ENCODE peak calls at places on chromosomes 12 and 14, in five cellular contexts. C is pancreas; B is CD4-positive, CD25-positive, alpha-beta regulatory T cell; Q is ovary; P is fibroblast of the aortic adventitia. K is an unnamed sample.

GRCh38 chr14:55661029-55661428 is 81.0 kb downstream of the KTN1 start:
- DNase-seq in C (no peak), B (no peak), Q (no peak), P (no peak), K (no peak)

GRCh38 chr12:121794532-121795028 is 1.1 kb upstream of the RHOF start:
- DNase-seq in C (peak), B (peak), Q (peak), P (no peak), K (no peak)

GRCh38 chr14:34781242-34781641 is 66.8 kb upstream of the CFL2 start:
- DNase-seq in C (no peak), B (no peak), Q (no peak), P (peak), K (no peak)

GRCh38 chr12:50351120-50352043 is 45.0 kb downstream of the FAM186A start:
- DNase-seq in C (peak), B (no peak), Q (no peak), P (peak), K (no peak)

GRCh38 chr12:26768611-26769603 is 64.1 kb downstream of the ITPR2 start:
- DNase-seq in C (no peak), B (no peak), Q (no peak), P (no peak), K (peak)

GRCh38 chr14:77988966-77989365 is 181.2 kb upstream of the NRXN3 start:
- DNase-seq in C (no peak), B (no peak), Q (no peak), P (peak), K (no peak)

GRCh38 chr14:33569844-33570716 is 380.8 kb downstream of the EGLN3 start:
- DNase-seq in C (no peak), B (no peak), Q (no peak), P (peak), K (no peak)

GRCh38 chr12:60501124-60501729 is 905.4 kb downstream of the SLC16A7 start:
- DNase-seq in C (no peak), B (no peak), Q (no peak), P (peak), K (peak)

GRCh38 chr12:91264178-91264577 is 81.6 kb upstream of the DCN start:
- DNase-seq in C (no peak), B (no peak), Q (no peak), P (no peak), K (no peak)

GRCh38 chr14:21988413-21988812 is 314.8 kb upstream of the OR4E1 start:
- DNase-seq in C (no peak), B (no peak), Q (no peak), P (no peak), K (no peak)

GRCh38 chr12:44287545-44287944 is 451.7 kb downstream of the TMEM117 start:
- DNase-seq in C (no peak), B (no peak), Q (no peak), P (peak), K (no peak)

GRCh38 chr14:80586116-80586515 is 355.4 kb downstream of the CEP128 start:
- DNase-seq in C (no peak), B (no peak), Q (no peak), P (no peak), K (no peak)

GRCh38 chr12:34401659-34402227 is 379.4 kb downstream of the ALG10 start:
- DNase-seq in C (peak), B (no peak), Q (peak), P (no peak), K (no peak)

DNA sequence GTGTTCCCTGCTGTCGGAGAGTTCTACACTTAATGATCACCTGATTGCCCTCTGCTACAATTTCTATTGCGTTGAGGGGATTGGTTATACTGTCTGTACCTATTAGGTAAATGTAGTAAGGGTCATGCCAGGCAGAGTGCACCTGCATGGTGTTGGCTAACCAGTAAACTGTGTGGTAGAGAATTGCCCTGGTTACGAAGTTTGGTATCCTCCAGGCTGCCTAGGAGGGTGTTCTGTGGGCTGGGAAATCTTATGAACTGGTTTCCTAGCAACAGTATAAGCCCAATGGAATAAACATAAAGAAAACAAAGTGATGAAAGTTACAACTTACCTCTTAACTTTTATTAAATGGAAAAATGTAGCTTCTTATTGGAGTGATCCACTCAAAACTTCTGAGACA is 1.4 kb downstream of the CCDC91 start:
- DNase-seq in C (peak), B (peak), Q (peak), P (peak), K (peak)
- H3K4me3 ChIP-seq in C (peak), B (peak), Q (peak), P (peak), K (peak)

DNA sequence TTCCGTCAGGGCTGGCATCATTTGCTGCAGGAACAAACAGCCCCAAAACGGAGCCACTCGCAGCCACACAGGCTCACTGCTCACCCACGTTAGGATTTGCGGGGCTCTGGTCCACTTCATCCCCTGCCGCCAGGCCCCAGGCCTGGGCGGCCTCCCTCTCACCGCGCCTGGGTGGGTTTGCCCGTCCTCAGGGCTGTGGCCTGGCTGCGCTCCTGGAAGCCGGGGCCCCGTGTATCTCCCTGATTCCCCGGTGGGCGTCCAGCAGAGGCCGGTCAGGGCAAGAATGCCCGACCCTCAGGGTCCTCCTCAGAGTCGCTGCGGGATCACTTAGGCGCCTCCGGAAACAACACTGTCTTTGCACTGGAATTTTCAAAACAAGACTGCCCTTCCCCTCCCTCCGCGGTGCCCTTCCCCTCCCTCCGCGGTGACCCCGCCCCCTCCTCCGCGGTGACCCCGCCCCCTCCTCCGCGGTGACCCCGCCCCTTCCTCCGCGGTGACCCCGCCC is 15.7 kb upstream of the FBRSL1 start:
- DNase-seq in C (peak), B (peak), Q (no peak), P (no peak), K (no peak)
- H3K4me3 ChIP-seq in C (no peak), B (no peak), Q (no peak), P (peak), K (no peak)

GRCh38 chr12:123163227-123163626 is 12.3 kb upstream of the PITPNM2 start:
- DNase-seq in C (no peak), B (no peak), Q (no peak), P (no peak), K (no peak)

GRCh38 chr12:123164710-123165261 is 13.9 kb upstream of the PITPNM2 start:
- DNase-seq in C (no peak), B (no peak), Q (no peak), P (no peak), K (no peak)

GRCh38 chr12:123165537-123165936 is 14.6 kb upstream of the PITPNM2 start:
- DNase-seq in C (no peak), B (no peak), Q (no peak), P (no peak), K (no peak)

GRCh38 chr12:123167329-123167728 is 16.4 kb upstream of the PITPNM2 start:
- DNase-seq in C (no peak), B (no peak), Q (no peak), P (no peak), K (no peak)

DNA sequence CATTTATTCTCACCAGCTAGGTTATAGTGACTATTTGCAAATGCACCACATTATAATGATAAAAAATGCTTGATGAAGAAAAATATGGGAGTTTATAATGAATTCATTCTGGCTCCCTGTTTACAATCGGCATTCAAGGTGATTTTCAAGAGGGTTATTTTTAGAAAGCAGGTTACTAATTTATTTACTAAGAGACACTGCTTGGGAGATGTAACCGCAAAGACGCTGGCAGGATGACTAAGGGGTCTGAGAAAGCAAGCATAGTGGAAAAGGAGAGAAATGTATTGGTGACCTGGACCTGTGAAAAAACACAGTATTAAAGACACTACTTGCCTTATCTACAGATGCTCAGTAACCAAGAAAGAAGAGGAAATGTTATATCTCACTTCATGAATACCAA is 13.3 kb upstream of the PITPNM2 start:
- DNase-seq in C (no peak), B (no peak), Q (no peak), P (no peak), K (no peak)
- H3K4me3 ChIP-seq in C (no peak), B (no peak), Q (no peak), P (no peak), K (no peak)

GRCh38 chr12:62868820-62869219 is 66.1 kb downstream of the PPM1H start:
- DNase-seq in C (no peak), B (no peak), Q (no peak), P (no peak), K (no peak)
- H3K4me3 ChIP-seq in C (no peak), B (no peak), Q (no peak), P (no peak), K (no peak)

GRCh38 chr12:45774508-45775162 is 45.1 kb downstream of the ARID2 start:
- DNase-seq in C (no peak), B (no peak), Q (no peak), P (no peak), K (no peak)
- H3K4me3 ChIP-seq in C (no peak), B (no peak), Q (no peak), P (no peak), K (no peak)

DNA sequence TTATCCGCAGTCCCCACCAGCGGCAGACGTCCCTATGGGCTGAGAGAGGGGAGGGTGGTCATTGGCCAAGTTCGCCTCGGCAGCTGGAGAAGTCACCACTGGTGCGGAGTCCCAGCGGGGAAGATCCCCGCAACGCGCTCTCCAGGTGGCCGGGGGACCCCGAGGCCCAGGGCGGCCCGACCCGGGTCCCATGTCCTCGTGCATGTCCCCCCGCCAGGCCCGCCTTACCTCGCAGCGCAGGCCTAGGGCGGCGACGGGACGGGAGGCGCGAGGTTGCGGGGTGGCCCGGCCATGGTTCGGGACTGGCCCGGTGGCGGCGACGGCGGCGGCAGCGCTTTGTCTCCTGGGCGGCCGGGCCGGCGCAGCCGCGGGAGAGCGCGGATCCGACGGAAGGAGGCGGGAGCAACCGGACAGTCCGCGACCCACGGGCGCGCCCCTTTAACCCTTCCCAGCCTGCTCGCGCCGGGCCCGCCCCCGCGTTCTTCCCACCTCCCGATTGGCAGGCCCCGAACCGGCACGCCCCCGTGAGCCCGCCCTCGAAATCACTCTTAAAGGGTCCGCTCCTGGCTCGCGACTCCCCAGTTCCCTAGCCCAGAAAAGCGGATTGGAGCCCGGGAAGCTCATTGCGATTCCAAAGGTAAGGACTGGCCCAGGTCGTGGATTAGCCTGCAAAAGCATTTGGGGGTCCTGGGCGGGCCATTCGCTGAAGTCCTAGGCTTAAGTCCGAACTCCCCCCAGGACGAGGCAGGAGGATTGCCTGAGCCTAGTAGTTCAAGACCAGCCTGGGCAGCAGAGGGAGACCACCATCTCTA is at the start of gene PHETA1:
- DNase-seq in C (peak), B (peak), Q (peak), P (peak), K (peak)
- H3K4me3 ChIP-seq in C (peak), B (peak), Q (peak), P (peak), K (peak)

K was measured in Jurkat, Clone E6-1.